ENCODE peak calls at places on chromosome 13, in nine cellular contexts. J, O, F, H, E, K, G, Y and D are unnamed samples.

GRCh38 chr13:45325806-45326205 is 15.2 kb downstream of the TPT1 start:
- DNase-seq in E (peak; percentile 39), G (peak; percentile 67), H (no peak), J (peak; percentile 84), K (peak; percentile 80), F (peak; percentile 97), O (no peak), Y (peak; percentile 88), D (peak; percentile 87)

GRCh38 chr13:66509176-66509575 is 721.0 kb downstream of the PCDH9 start:
- DNase-seq in E (no peak), G (no peak), J (no peak), K (no peak), O (no peak), H (no peak), F (peak; percentile 12), Y (no peak), D (no peak)

GRCh38 chr13:79679334-79679733 is 198.4 kb downstream of the NDFIP2 start:
- DNase-seq in Y (peak; percentile 77), H (peak; percentile 65), G (peak; percentile 73), K (peak; percentile 69), O (peak; percentile 78), J (peak; percentile 92), F (peak; percentile 70), E (no peak), D (peak; percentile 76)

GRCh38 chr13:44744880-44745633 is 168.9 kb upstream of the TSC22D1 start:
- DNase-seq in E (no peak), G (no peak), J (no peak), K (no peak), F (no peak), H (no peak), O (no peak), Y (no peak), D (no peak)

GRCh38 chr13:31174018-31174417 is 12.3 kb upstream of the HSPH1 start:
- DNase-seq in K (no peak), O (no peak), H (no peak), F (peak; percentile 77), G (no peak), E (no peak), Y (peak; percentile 68), J (no peak), D (peak; percentile 10)

GRCh38 chr13:101919541-101920306 is 467.2 kb downstream of the ITGBL1 start:
- DNase-seq in K (no peak), J (peak; percentile 76), G (peak; percentile 47), F (peak; percentile 10), Y (peak; percentile 44), E (no peak), O (no peak), H (peak; percentile 56), D (peak; percentile 40)

GRCh38 chr13:97659602-97660001 is 225.6 kb downstream of the RAP2A start:
- DNase-seq in K (no peak), G (no peak), O (no peak), F (peak; percentile 21), E (no peak), J (peak; percentile 48), Y (peak; percentile 47), H (peak; percentile 23), D (no peak)

GRCh38 chr13:86684402-86684801 is 885.2 kb upstream of the SLITRK6 start:
- DNase-seq in F (no peak), E (no peak), K (no peak), G (no peak), O (no peak), Y (peak; percentile 37), H (no peak), J (no peak), D (no peak)

DNA sequence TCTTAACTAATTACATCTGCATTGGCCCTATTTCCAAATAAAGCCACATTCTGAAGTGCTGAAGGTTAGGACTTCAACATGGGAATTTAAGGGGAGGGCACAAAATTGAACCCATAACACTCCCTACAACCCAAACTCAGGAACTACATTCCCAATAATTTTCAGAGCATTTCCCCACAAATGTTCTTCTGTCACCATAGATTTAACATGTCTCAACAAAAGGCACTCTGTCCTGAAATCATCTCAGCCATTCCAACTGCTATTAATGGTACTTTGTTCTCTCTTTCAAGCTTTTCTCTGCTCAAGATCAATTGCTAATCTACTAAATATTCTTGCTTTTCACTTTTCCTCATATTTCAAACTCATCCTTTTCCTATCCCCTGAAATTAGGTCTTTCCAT is 74.0 kb upstream of the SOX1 start:
- DNase-seq in E (no peak), H (no peak), J (no peak), F (no peak), O (no peak), K (no peak), G (no peak), Y (no peak), D (no peak)
- H3K27ac ChIP-seq in E (no peak overlapping the region), H (no peak overlapping the region), J (no peak overlapping the region), F (no peak overlapping the region), O (no peak overlapping the region), K (no peak overlapping the region), G (no peak overlapping the region), Y (no peak overlapping the region), D (no peak overlapping the region)

DNA sequence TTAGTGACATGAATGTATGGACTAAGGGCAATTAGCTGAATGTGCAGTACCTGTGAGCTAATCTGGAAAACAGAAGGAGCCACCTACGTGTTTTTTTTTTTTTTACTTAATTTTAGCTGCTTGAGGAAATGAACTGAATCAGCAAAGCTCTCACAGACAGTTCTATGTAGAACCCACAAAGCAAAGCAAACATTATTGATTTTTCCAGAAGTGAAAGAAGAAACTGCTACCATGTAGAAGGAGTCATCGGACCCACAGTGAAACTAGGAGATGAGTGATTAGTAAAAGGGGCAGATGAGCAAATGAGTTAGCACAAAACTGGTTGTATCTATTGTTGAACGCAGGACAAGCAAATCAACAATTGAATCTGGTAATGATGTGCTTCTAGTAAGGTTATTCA is 94.1 kb upstream of the SLC7A1 start:
- DNase-seq in H (no peak), O (no peak), J (no peak), F (no peak), G (no peak), K (no peak), E (no peak), Y (no peak), D (no peak)
- H3K4me3 ChIP-seq in H (no peak overlapping the region), O (no peak overlapping the region), J (no peak overlapping the region), F (no peak overlapping the region), G (no peak overlapping the region), K (no peak overlapping the region), E (no peak overlapping the region), Y (no peak overlapping the region), D (no peak overlapping the region)

GRCh38 chr13:113178896-113179167 is 20.4 kb downstream of the PROZ start:
- DNase-seq in J (no peak), E (no peak), H (no peak), K (no peak), G (no peak), Y (no peak), F (no peak), O (no peak), D (no peak)
- H3K27ac ChIP-seq in J (peak overlapping the region; percentile 15), E (no peak overlapping the region), H (no peak overlapping the region), K (no peak overlapping the region), G (no peak overlapping the region), Y (peak overlapping the region; percentile 100), F (peak overlapping the region; percentile 98), O (no peak overlapping the region), D (peak overlapping the region; percentile 85)

GRCh38 chr13:50526771-50527567 is 316.5 kb downstream of the DLEU7 start:
- DNase-seq in Y (no peak), F (no peak), O (no peak), K (peak; percentile 61), E (no peak), G (no peak), H (no peak), J (no peak), D (no peak)

GRCh38 chr13:50524540-50524939 is 319.0 kb downstream of the DLEU7 start:
- DNase-seq in E (no peak), G (no peak), K (no peak), O (no peak), J (no peak), F (no peak), Y (no peak), H (no peak), D (no peak)

GRCh38 chr13:50527612-50528509 is 315.6 kb downstream of the DLEU7 start:
- DNase-seq in O (no peak), K (no peak), G (no peak), Y (no peak), J (no peak), E (no peak), H (no peak), F (no peak), D (no peak)

GRCh38 chr13:50531917-50532899 is 311.3 kb downstream of the DLEU7 start:
- DNase-seq in G (no peak), F (peak; percentile 62), E (no peak), H (no peak), J (no peak), Y (peak; percentile 74), K (no peak), O (no peak), D (peak; percentile 29)

DNA sequence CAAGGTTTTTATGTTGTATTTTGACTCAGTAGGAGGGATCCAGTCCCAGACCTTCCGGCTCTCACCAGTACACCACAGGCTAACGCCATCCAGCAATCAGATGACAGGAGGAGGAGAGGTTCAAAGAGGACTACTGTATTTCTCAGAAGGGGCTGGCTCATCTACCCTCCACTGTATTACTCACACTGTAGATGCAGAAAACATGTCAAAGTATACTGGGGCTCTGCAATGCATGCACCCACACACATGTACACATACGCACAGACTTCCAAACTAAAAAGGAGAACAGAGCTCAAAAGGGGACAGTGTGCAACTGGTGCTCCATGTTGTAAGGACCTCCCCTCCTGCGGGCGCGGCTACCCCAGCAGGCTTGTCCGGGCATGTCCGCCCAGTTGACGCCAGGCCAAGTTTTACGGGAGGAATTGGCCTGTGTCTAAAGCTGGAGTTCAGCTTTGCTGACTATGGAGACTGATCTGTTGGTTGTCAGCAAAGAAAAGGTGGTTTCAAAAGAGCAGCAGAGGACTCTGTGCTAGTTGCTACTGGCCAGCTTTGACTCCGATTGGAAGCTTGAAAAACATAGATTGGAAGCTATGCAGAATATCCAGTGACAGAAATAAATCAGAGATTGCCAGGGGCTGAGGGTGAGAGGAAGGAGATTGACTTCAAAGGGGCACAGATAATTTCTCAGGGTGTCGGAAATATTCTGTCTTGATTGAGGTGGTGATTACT is 314.2 kb downstream of the DLEU7 start:
- DNase-seq in O (peak; percentile 89), K (peak; percentile 90), H (no peak), E (no peak), G (peak; percentile 92), Y (peak; percentile 93), F (peak; percentile 89), J (peak; percentile 39), D (peak; percentile 85)
- H3K4me3 ChIP-seq in O (peak overlapping the region; percentile 21), K (peak overlapping the region; percentile 54), H (no peak overlapping the region), E (peak overlapping the region; percentile 24), G (no peak overlapping the region), Y (peak overlapping the region; percentile 6), F (peak overlapping the region; percentile 5), J (no peak overlapping the region), D (peak overlapping the region; percentile 1)

DNA sequence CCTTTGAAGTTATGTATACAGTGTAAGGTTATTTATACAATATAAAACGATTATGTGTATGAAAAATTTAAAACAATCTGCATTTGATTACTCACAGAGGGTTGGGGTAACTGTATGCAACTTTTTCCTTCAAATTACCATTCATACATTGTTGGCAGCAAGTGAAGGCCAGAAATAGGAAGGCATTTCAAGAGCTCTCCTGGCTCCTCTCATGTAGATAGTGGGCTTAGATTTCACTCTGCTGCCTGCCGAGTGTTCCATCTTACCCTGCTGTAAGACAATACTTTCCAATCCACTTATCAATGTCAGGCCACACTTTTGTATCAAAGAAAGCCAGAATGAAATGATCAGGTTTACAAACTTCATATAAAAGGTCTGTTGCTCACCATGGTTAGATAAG is 245.2 kb downstream of the DNAJC15 start:
- DNase-seq in F (no peak), K (no peak), J (peak; percentile 75), H (no peak), Y (no peak), E (no peak), O (no peak), G (no peak), D (no peak)
- H3K27ac ChIP-seq in F (peak overlapping the region; percentile 95), K (no peak overlapping the region), J (peak overlapping the region; percentile 94), H (no peak overlapping the region), Y (peak overlapping the region; percentile 53), E (no peak overlapping the region), O (no peak overlapping the region), G (no peak overlapping the region), D (peak overlapping the region; percentile 37)

GRCh38 chr13:94352057-94352456 is 127.4 kb downstream of the DCT start:
- DNase-seq in H (no peak), Y (no peak), K (no peak), J (no peak), O (no peak), F (peak; percentile 31), E (no peak), G (no peak), D (peak; percentile 28)
- H3K4me3 ChIP-seq in H (no peak overlapping the region), Y (no peak overlapping the region), K (no peak overlapping the region), J (no peak overlapping the region), O (no peak overlapping the region), F (no peak overlapping the region), E (no peak overlapping the region), G (no peak overlapping the region), D (no peak overlapping the region)